ENCODE peak calls at places on chromosomes 2 and 18, in five cellular contexts. M is MCF 10A, K is Calu3, J is neural crest cell, C is vagina. L is an unnamed sample.

GRCh38 chr2:172179045-172179742 is 76.5 kb upstream of the DLX2 start:
- DNase-seq in J (no peak), M (peak; percentile 89), K (peak; percentile 61), C (no peak), L (no peak)

GRCh38 chr18:61167902-61168301 is 165.3 kb upstream of the CDH20 start:
- DNase-seq in J (no peak), C (no peak), M (no peak), K (no peak), L (no peak)

GRCh38 chr2:1497122-1497611 is 83.9 kb downstream of the TPO start:
- DNase-seq in M (no peak), J (no peak), C (no peak), K (no peak), L (no peak)

GRCh38 chr2:83251473-83251872 is 1207.6 kb downstream of the SUCLG1 start:
- DNase-seq in K (no peak), C (no peak), J (no peak), M (no peak), L (no peak)

GRCh38 chr2:62229082-62229620 is 33.2 kb downstream of the B3GNT2 start:
- DNase-seq in J (no peak), M (no peak), C (no peak), K (no peak), L (no peak)

GRCh38 chr2:125227843-125228392 is 1202.8 kb downstream of the CNTNAP5 start:
- DNase-seq in C (no peak), J (no peak), M (peak; percentile 24), K (no peak), L (no peak)

GRCh38 chr2:46644690-46645385 is 165.5 kb downstream of the TMEM247 start:
- DNase-seq in J (no peak), K (no peak), C (no peak), M (peak; percentile 53), L (no peak)

GRCh38 chr2:235968616-235969324 is 199.4 kb downstream of the GBX2 start:
- DNase-seq in J (no peak), K (no peak), M (no peak), C (no peak), L (no peak)

GRCh38 chr18:8011906-8012305 is 444.8 kb downstream of the PTPRM start:
- DNase-seq in C (no peak), J (no peak), K (peak; percentile 8), M (no peak), L (no peak)

GRCh38 chr2:30298302-30298701 is 67.0 kb downstream of the LBH start:
- DNase-seq in C (no peak), M (no peak), K (no peak), J (no peak), L (no peak)

DNA sequence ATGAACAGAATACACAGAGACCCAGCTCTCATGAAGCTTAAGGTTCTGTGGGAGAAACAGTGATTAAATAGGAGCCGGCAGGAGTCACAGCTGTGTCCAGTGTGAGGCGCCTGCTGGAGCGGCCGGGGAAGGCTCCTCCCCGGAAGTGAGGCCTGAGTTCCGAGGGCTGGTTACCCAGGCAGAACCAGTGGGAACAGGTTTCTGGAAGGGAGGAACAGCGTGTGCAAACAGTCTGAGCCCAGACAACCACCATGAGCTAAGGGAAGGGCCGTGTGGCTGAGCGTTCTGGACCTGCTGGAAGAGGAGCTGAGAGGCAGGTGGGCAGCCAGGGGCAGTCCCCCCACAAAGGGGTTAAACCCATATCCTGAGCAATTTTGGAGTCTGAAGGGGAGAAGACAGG is 26.0 kb upstream of the NPAS2 start:
- DNase-seq in C (no peak), M (peak; percentile 13), K (no peak), J (no peak), L (no peak)
- TF ChIP-seq CTCF in C (no peak), M (no peak), K (no peak), J (no peak), L (no peak)

DNA sequence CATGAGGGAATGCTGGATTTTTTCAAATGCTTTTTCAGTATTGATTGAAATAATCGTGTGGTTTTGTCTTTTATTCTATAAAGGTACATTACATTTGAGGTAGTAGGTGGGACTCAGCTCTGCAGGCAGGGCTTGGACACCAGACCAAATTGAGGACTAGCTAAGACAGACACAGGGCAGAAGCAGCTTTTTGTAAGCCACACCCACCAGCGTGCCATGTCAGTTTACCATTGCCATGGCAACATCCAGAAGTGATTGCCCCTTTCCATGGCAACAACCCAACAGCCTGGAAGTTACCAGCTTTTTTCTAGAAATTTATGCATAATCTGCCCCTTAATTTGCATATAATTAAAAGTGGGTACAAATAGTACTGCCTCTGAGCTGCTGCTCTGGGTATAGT is 23.7 kb upstream of the VWA3B start:
- DNase-seq in K (no peak), C (no peak), J (peak; percentile 15), M (no peak), L (no peak)
- TF ChIP-seq CTCF in K (no peak), C (no peak), J (no peak), M (no peak), L (no peak)

GRCh38 chr2:53442783-53443182 is 324.8 kb upstream of the CHAC2 start:
- DNase-seq in M (peak; percentile 18), K (peak; percentile 11), J (no peak), C (no peak), L (no peak)
- TF ChIP-seq CTCF in M (peak; percentile 12), K (no peak), J (no peak), C (no peak), L (no peak)

DNA sequence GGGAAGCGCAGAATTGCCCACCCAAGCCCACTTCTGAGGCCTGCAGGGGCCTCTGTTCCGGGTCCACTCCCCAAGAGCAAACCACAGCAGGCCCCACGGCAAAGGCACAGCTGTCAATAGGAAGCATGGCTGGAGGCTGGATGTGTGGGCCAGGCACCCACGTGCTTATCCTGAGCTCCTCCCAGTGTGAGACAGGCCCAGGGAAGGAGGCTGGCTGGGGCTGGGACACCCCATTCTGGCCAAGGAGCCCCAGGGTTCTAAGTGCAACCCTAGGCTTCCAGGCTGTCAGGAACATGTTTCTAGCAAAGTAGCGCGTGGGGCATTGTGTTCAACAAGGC is 6.0 kb upstream of the RAB17 start:
- DNase-seq in K (no peak), J (no peak), C (no peak), M (no peak), L (no peak)
- TF ChIP-seq CTCF in K (no peak), J (no peak), C (no peak), M (no peak), L (no peak)

DNA sequence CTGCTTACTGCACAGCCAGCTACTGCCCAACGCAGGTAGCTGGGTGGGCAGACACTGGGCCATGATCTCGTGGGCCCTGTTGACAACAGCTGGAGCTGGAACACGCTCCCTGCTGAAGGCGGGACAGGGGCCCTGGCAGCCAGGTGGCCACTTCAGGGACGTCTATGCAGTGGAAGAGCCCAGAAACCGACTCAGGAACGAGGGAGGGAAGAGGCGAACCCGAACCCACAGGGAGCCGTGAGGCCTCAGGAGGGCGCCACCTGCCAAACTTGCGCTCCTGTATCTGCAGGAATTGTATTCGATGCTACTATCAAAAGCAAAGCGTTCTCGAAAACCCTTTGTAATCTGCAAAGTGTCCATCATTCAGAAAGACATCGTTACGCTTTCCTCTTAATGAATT is 198.4 kb downstream of the EIPR1 start:
- DNase-seq in J (no peak), K (no peak), M (no peak), C (no peak), L (no peak)
- TF ChIP-seq CTCF in J (no peak), K (no peak), M (no peak), C (no peak), L (peak; percentile 11)

GRCh38 chr2:148509703-148510036 is 134.9 kb upstream of the EPC2 start:
- DNase-seq in K (no peak), C (no peak), J (no peak), M (no peak), L (no peak)
- TF ChIP-seq CTCF in K (no peak), C (no peak), J (no peak), M (no peak), L (no peak)

DNA sequence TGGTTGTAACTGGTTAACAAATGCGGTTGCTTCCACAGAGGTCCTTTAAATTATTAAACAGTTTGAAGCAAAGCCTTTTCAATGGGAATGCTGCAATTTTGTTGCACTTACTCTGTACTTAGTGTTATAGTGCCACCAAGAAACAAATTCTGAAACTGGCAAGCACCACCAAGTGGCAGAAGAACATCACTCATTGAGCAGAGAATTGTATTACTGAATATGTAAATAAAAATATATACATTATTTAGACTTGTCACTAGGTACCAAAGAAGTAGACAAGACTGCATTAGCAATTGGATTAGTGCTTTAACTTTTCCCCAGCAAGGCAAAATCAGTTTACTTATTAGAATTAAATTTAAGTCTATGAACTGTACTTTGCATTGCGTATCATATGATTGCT is 2.7 kb upstream of the TMEFF2 start:
- DNase-seq in J (no peak), C (no peak), K (no peak), M (peak; percentile 40), L (no peak)
- TF ChIP-seq CTCF in J (peak; percentile 24), C (no peak), K (peak; percentile 13), M (peak; percentile 29), L (no peak)

DNA sequence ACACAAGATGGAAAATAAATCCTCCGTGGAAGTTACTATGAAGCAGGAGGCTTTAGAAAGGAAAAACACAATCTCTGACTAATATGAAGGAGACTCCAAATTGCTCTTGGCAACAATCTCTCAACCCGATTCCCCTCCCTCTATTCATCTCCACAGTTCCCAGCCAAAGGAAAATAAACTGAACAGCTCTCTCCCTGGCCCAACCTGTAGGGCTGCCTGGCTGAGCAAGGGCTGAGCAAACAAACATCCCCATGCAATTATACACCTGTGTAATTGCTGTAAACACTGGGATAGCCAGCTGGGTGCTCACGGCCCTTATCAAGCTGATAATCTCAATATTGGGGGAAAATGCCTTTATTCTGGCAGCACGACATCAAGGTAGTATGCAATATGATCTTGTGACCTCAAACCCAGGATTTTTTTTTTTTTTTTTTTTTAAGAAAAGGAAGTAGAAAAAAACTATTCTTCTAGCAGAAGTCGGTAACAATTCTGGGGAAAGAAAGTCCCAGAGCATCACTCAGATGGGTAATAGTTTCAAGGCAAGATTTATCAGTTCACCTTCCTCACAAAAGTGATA is 203.3 kb upstream of the SMAD2 start:
- DNase-seq in J (no peak), C (no peak), M (peak; percentile 57), K (peak; percentile 24), L (no peak)
- TF ChIP-seq CTCF in J (no peak), C (no peak), M (no peak), K (no peak), L (no peak)

DNA sequence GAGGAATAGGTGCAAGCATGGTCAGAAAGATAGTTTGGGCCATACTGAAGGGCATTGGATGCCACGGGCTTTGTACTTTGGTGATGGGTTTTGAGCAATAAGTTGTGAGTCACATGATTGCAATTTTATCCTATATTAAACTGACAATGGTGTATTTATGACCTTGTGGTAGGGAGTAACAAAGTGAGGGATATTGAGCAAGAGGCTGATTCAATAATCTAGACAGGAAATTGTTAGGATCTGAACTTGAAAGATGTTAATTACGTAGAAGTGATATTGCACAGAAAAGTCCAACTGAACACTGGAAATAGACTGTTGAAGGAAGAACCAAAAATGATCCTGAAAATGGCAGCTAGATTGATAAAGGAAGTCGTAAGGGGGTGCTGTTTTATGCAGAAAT is 46.6 kb upstream of the TCF4 start:
- DNase-seq in J (no peak), C (no peak), M (peak; percentile 74), K (no peak), L (peak; percentile 26)
- TF ChIP-seq CTCF in J (no peak), C (no peak), M (no peak), K (no peak), L (no peak)